ENCODE peak calls at places on chromosomes 16 and 17, in seven cellular contexts. R is Calu3, Q is heart left ventricle, T is AG04449, Z is fibroblast of the aortic adventitia, G is nephron progenitor cell, U is brain microvascular endothelial cell. I is an unnamed sample.

GRCh38 chr16:89322381-89323119 is 105.0 kb downstream of the ZNF778 start:
- DNase-seq in R (no peak), Q (no peak), T (no peak), Z (peak), G (peak), U (no peak), I (peak)

GRCh38 chr16:47666434-47666833 is 205.3 kb downstream of the PHKB start:
- DNase-seq in R (no peak), Q (no peak), T (no peak), Z (no peak), G (no peak), U (no peak), I (no peak)

GRCh38 chr17:79615446-79615845 is 4.6 kb upstream of the RBFOX3 start:
- DNase-seq in R (no peak), Q (peak), T (no peak), Z (no peak), G (no peak), U (no peak), I (no peak)

GRCh38 chr17:21538615-21539014 is 153.7 kb upstream of the KCNJ18 start:
- DNase-seq in R (no peak), Q (no peak), T (no peak), Z (no peak), G (no peak), U (no peak), I (no peak)

GRCh38 chr16:51524555-51525373 is 373.7 kb upstream of the SALL1 start:
- DNase-seq in R (peak), Q (no peak), T (no peak), Z (peak), G (no peak), U (peak), I (no peak)

GRCh38 chr16:69839798-69840409 is 77.8 kb downstream of the WWP2 start:
- DNase-seq in R (no peak), Q (peak), T (no peak), Z (no peak), G (no peak), U (no peak), I (no peak)

GRCh38 chr17:58691701-58692238 is at the start of gene TEX14:
- DNase-seq in R (no peak), Q (no peak), T (no peak), Z (no peak), G (no peak), U (no peak), I (no peak)

GRCh38 chr16:78878570-78878969 is 722.0 kb downstream of the MAF start:
- DNase-seq in R (no peak), Q (no peak), T (no peak), Z (no peak), G (no peak), U (no peak), I (no peak)

GRCh38 chr17:78214706-78215061 is 631 bp downstream of the BIRC5 start:
- DNase-seq in R (no peak), Q (no peak), T (no peak), Z (no peak), G (no peak), U (no peak), I (no peak)

GRCh38 chr16:68384293-68385255 is 63.7 kb downstream of the SMPD3 start:
- DNase-seq in R (no peak), Q (peak), T (no peak), Z (no peak), G (no peak), U (no peak), I (peak)

GRCh38 chr17:45246861-45247428 is 14.9 kb downstream of the SPATA32 start:
- DNase-seq in R (peak), Q (no peak), T (no peak), Z (no peak), G (peak), U (no peak), I (peak)

GRCh38 chr17:45145035-45145389 is 3.3 kb upstream of the HEXIM1 start:
- DNase-seq in R (no peak), Q (no peak), T (no peak), Z (no peak), G (no peak), U (no peak), I (no peak)

GRCh38 chr16:68345351-68345810 is 34.6 kb downstream of the PRMT7 start:
- DNase-seq in R (no peak), Q (no peak), T (no peak), Z (peak), G (no peak), U (no peak), I (no peak)

GRCh38 chr17:82915010-82915696 is 75.3 kb upstream of the ZNF750 start:
- DNase-seq in R (no peak), Q (no peak), T (no peak), Z (no peak), G (no peak), U (no peak), I (no peak)
- TF ChIP-seq CTCF in R (no peak), Q (no peak), T (peak), Z (no peak), G (no peak), U (no peak), I (no peak)

DNA sequence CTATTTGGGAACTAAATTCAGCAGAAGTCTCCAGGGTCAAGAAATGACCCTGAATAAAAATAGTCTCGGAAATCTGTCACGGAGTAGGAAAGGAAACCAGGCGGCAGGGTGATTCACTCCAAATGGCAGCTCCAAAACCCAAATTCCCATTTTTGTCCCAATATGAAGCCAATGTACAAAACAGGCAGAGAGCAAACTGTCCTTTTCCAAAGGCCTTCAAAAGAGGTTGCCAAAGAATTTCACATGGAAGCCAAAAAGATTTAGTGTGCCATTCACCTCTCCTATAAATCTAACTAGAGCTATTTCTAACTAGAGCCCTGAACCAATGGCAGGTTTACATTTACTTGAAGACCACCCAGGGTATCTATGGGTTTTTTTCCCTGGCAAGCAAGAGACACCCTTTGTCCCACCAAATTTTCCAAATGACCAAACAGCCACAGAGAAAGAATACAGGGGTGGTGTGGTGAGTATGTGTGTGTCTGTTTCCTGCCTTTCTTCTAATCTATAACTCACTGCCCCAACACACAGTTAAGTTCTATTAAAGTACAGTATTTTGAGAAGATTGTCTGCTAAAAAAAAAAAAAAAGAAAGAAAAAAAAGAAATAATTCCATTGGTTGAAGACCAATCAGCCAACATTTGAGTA is 6.8 kb downstream of the MYO1D start:
- DNase-seq in R (no peak), Q (no peak), T (no peak), Z (peak), G (no peak), U (no peak), I (no peak)
- TF ChIP-seq CTCF in R (no peak), Q (no peak), T (no peak), Z (no peak), G (no peak), U (no peak), I (no peak)

DNA sequence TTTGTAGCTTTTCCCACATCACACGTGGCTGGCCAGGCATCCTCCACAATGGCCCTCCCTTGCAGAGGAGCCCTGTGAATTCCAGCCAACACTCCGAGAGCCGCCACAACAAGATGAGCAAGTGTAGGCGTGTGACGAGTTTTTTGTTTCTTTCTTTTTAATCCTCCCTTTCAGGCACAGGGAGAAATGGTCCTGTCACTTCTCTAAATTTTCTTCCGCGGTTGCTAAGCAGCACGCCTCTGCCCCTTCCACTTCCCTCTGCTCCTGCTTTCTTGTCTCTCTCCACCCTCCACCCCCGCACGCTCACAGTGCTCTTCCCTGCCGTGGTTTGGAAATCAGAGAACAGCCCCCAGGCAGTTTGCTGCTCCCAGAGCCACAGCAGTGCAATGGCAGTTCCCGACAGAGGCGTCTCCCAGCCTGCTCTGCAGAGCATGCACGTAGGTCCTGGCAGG is 68.0 kb upstream of the MRTFB start:
- DNase-seq in R (peak), Q (peak), T (no peak), Z (peak), G (peak), U (peak), I (peak)
- TF ChIP-seq CTCF in R (no peak), Q (peak), T (no peak), Z (peak), G (no peak), U (peak), I (no peak)

DNA sequence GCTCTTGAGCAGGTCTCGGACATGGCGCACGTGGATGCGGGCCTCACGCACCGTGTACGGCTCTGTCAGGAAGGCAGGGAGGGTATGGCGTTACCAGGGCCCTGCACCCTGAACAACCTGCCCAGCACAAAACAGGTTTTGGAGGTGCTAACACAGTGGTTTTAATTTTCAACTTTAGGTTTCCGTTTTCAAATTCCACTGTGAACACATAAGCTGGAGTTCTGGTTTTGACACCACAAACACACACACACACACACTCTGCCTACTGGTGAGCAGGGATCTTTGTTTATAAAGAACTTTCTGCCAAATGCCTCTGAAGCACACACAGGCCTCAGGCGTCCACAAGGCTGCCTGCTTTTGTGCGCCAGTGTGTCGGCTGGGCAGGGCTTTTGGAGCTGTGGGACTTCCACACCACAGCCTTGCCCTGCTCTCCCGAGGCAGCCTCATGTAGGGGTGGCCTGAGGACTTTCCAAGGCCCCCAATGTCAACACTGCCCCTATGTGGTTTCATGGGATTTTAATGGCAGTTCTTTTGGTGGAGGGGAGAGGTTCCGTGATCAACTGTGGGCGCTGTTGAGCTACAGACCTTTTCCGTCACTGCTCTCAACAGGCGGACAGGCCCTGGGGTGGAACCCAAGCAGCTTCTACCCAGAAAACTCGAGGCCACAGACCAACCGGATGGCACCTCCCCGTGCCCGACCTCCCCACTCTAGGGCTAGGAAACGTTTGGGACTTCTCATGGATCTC is 9.4 kb downstream of the CLUH start:
- DNase-seq in R (no peak), Q (peak), T (no peak), Z (no peak), G (no peak), U (no peak), I (peak)
- TF ChIP-seq CTCF in R (no peak), Q (no peak), T (no peak), Z (no peak), G (no peak), U (no peak), I (no peak)

I was measured in glutamatergic neuron.